ENCODE peak calls at places on chromosomes 4 and X, in six cellular contexts. K is NCI-H1092; Z is pancreas; S is activated CD4-positive, alpha-beta memory T cell treated with anti-CD3 and anti-CD28 coated beads, Interleukin-2, amount 10 ng/mL, durations not matched to agents 7 days and 5 days; Q is activated CD8-positive, alpha-beta memory T cell treated with anti-CD3 and anti-CD28 coated beads for 48 hours; C is stimulated activated CD4-positive, alpha-beta T cell treated with anti-CD3 and anti-CD28 coated beads, Interleukin-15, amount 100 ng/mL, for 24 hours. V is an unnamed sample.

GRCh38 chrX:154750301-154751120 is at the start of gene GAB3:
- DNase-seq in Q (no peak), C (peak), K (peak), S (peak), Z (peak), V (no peak)

GRCh38 chr4:126825083-126825482 is 807.7 kb upstream of the INTU start:
- DNase-seq in S (no peak), C (no peak), Q (no peak), K (no peak), Z (no peak), V (no peak)

GRCh38 chr4:21765810-21766407 is 182.7 kb downstream of the KCNIP4 start:
- DNase-seq in C (peak), Q (no peak), K (peak), S (peak), Z (peak), V (no peak)

GRCh38 chrX:119399772-119400101 is 601 bp downstream of the SLC25A43 start:
- DNase-seq in Z (no peak), Q (no peak), K (no peak), C (no peak), S (no peak), V (no peak)

GRCh38 chr4:10728016-10728415 is 43.4 kb upstream of the CLNK start:
- DNase-seq in C (no peak), Z (no peak), S (no peak), K (no peak), Q (no peak), V (no peak)

GRCh38 chrX:66163849-66164401 is at the start of gene HEPH:
- DNase-seq in S (no peak), C (no peak), Z (no peak), K (no peak), Q (no peak), V (no peak)

GRCh38 chrX:114787016-114787415 is 203.1 kb downstream of the HTR2C start:
- DNase-seq in Q (no peak), K (no peak), S (no peak), Z (no peak), C (no peak), V (no peak)

GRCh38 chr4:94827481-94828110 is 69.8 kb downstream of the BMPR1B start:
- DNase-seq in S (no peak), Z (no peak), K (no peak), Q (no peak), C (no peak), V (no peak)

GRCh38 chr4:150421612-150422011 is 160.3 kb upstream of the MAB21L2 start:
- DNase-seq in Q (no peak), K (no peak), Z (no peak), C (no peak), S (no peak), V (no peak)

GRCh38 chr4:65096630-65097029 is 573.7 kb downstream of the EPHA5 start:
- DNase-seq in Q (no peak), Z (no peak), S (no peak), K (no peak), C (no peak), V (no peak)

GRCh38 chr4:103012085-103012484 is 7.4 kb downstream of the SLC9B1 start:
- DNase-seq in K (no peak), Z (no peak), Q (no peak), S (no peak), C (no peak), V (no peak)

GRCh38 chr4:8308144-8308543 is 38.6 kb downstream of the HTRA3 start:
- DNase-seq in S (no peak), Z (no peak), K (no peak), C (no peak), Q (no peak), V (no peak)

GRCh38 chrX:84729809-84730208 is 227.6 kb upstream of the HDX start:
- DNase-seq in Z (peak), K (peak), C (no peak), S (no peak), Q (no peak), V (no peak)

GRCh38 chrX:15328131-15328530 is 7.2 kb downstream of the PIGA start:
- DNase-seq in K (no peak), C (no peak), Z (no peak), Q (no peak), S (no peak), V (no peak)

V was measured in right atrium auricular region.